ENCODE peak calls at places on chromosomes 12 and 14, in eight cellular contexts. V is tibial artery, T is tibial nerve, G is A549, N is kidney, P is GM13977, A is endothelial cell, H is A673. J is an unnamed sample.

GRCh38 chr12:50353404-50353803 is 43.0 kb downstream of the FAM186A start:
- DNase-seq in V (no peak), T (no peak), G (no peak), N (no peak), P (no peak), A (no peak), H (no peak), J (no peak)

GRCh38 chr14:31935406-31935805 is 141.7 kb upstream of the ARHGAP5 start:
- DNase-seq in V (no peak), T (no peak), G (peak; percentile 43), N (no peak), P (no peak), A (no peak), H (peak; percentile 43), J (no peak)

GRCh38 chr12:106062693-106063092 is 76.1 kb downstream of the NUAK1 start:
- DNase-seq in V (no peak), T (no peak), G (no peak), N (no peak), P (no peak), A (no peak), H (no peak), J (no peak)

GRCh38 chr12:6323340-6323994 is 13.0 kb downstream of the PLEKHG6 start:
- DNase-seq in V (no peak), T (no peak), G (peak; percentile 92), N (no peak), P (peak; percentile 81), A (peak; percentile 57), H (peak; percentile 98), J (no peak)

GRCh38 chr12:46222642-46223041 is 46.2 kb downstream of the SLC38A1 start:
- DNase-seq in V (no peak), T (no peak), G (no peak), N (no peak), P (no peak), A (no peak), H (no peak), J (no peak)

GRCh38 chr14:67457782-67458181 is 30.7 kb downstream of the TMEM229B start:
- DNase-seq in V (no peak), T (no peak), G (no peak), N (no peak), P (no peak), A (no peak), H (no peak), J (no peak)

GRCh38 chr14:32372154-32372553 is 43.1 kb downstream of the AKAP6 start:
- DNase-seq in V (no peak), T (no peak), G (peak; percentile 11), N (no peak), P (no peak), A (no peak), H (no peak), J (no peak)

GRCh38 chr14:50085570-50086315 is 30.6 kb downstream of the VCPKMT start:
- DNase-seq in V (no peak), T (no peak), G (no peak), N (no peak), P (peak; percentile 70), A (no peak), H (peak; percentile 10), J (no peak)

GRCh38 chr12:78959556-78959955 is 95.0 kb downstream of the SYT1 start:
- DNase-seq in V (no peak), T (no peak), G (no peak), N (no peak), P (no peak), A (no peak), H (no peak), J (no peak)

GRCh38 chr14:75579882-75580281 is 1.5 kb downstream of the FLVCR2 start:
- DNase-seq in V (no peak), T (no peak), G (no peak), N (no peak), P (no peak), A (no peak), H (no peak), J (no peak)

GRCh38 chr12:107545737-107546363 is 139.7 kb upstream of the PWP1 start:
- DNase-seq in V (no peak), T (no peak), G (no peak), N (no peak), P (no peak), A (no peak), H (no peak), J (no peak)

GRCh38 chr12:48716168-48716492 is 377 bp downstream of the CCNT1 start:
- DNase-seq in V (no peak), T (no peak), G (no peak), N (no peak), P (no peak), A (no peak), H (no peak), J (peak; percentile 19)

GRCh38 chr14:69262516-69262915 is 2.6 kb downstream of the GALNT16 start:
- DNase-seq in V (no peak), T (no peak), G (no peak), N (no peak), P (no peak), A (no peak), H (no peak), J (no peak)

GRCh38 chr12:89721291-89721987 is 12.8 kb upstream of the ATP2B1 start:
- DNase-seq in V (no peak), T (no peak), G (no peak), N (no peak), P (peak; percentile 66), A (no peak), H (no peak), J (no peak)

GRCh38 chr14:22997676-22998323 is 12.1 kb downstream of the C14orf93 start:
- DNase-seq in V (no peak), T (no peak), G (no peak), N (no peak), P (no peak), A (no peak), H (no peak), J (no peak)

GRCh38 chr14:71498151-71498734 is 434.0 kb upstream of the RGS6 start:
- DNase-seq in V (no peak), T (no peak), G (no peak), N (no peak), P (no peak), A (no peak), H (no peak), J (no peak)

GRCh38 chr14:26549571-26549970 is 48.3 kb downstream of the NOVA1 start:
- DNase-seq in V (no peak), T (no peak), G (no peak), N (no peak), P (no peak), A (no peak), H (no peak), J (no peak)

GRCh38 chr12:86042062-86042461 is 168.0 kb downstream of the NTS start:
- DNase-seq in V (no peak), T (no peak), G (no peak), N (no peak), P (no peak), A (no peak), H (no peak), J (no peak)

GRCh38 chr12:2666411-2666810 is 128.4 kb upstream of the FKBP4 start:
- DNase-seq in V (no peak), T (no peak), G (no peak), N (no peak), P (no peak), A (no peak), H (no peak), J (no peak)

GRCh38 chr14:71116206-71117122 is 209.2 kb downstream of the PCNX1 start:
- DNase-seq in V (no peak), T (no peak), G (no peak), N (no peak), P (peak; percentile 28), A (no peak), H (no peak), J (no peak)

GRCh38 chr14:21093769-21094681 is 4.4 kb downstream of the ZNF219 start:
- DNase-seq in V (no peak), T (no peak), G (no peak), N (no peak), P (peak; percentile 18), A (no peak), H (peak; percentile 94), J (no peak)

GRCh38 chr14:70600382-70601157 is at the start of gene MED6:
- DNase-seq in V (peak; percentile 88), T (peak; percentile 82), G (peak; percentile 94), N (peak; percentile 97), P (peak; percentile 92), A (peak; percentile 90), H (peak; percentile 98), J (peak; percentile 92)

GRCh38 chr12:16189849-16190248 is 87.6 kb downstream of the SLC15A5 start:
- DNase-seq in V (no peak), T (no peak), G (peak; percentile 73), N (no peak), P (no peak), A (no peak), H (peak; percentile 63), J (no peak)

GRCh38 chr12:131459666-131460365 is 251.1 kb upstream of the SFSWAP start:
- DNase-seq in V (no peak), T (no peak), G (no peak), N (no peak), P (no peak), A (no peak), H (no peak), J (no peak)

GRCh38 chr12:131460516-131460915 is 250.4 kb upstream of the SFSWAP start:
- DNase-seq in V (no peak), T (no peak), G (no peak), N (no peak), P (no peak), A (no peak), H (no peak), J (no peak)

GRCh38 chr12:131458048-131458374 is 252.9 kb upstream of the SFSWAP start:
- DNase-seq in V (no peak), T (no peak), G (no peak), N (no peak), P (no peak), A (no peak), H (no peak), J (no peak)

GRCh38 chr12:131457331-131458047 is 253.4 kb upstream of the SFSWAP start:
- DNase-seq in V (no peak), T (no peak), G (no peak), N (no peak), P (no peak), A (no peak), H (no peak), J (no peak)

GRCh38 chr12:131458931-131459575 is 251.8 kb upstream of the SFSWAP start:
- DNase-seq in V (no peak), T (no peak), G (no peak), N (no peak), P (no peak), A (no peak), H (no peak), J (peak; percentile 35)
- TF ChIP-seq CTCF in V (no peak), T (no peak), G (no peak), N (no peak), P (no peak), A (no peak), H (no peak), J (no peak)

GRCh38 chr12:467591-467990 is 7.9 kb downstream of the B4GALNT3 start:
- DNase-seq in V (no peak), T (no peak), G (no peak), N (no peak), P (no peak), A (no peak), H (no peak), J (no peak)
- TF ChIP-seq CTCF in V (no peak), T (no peak), G (no peak), N (no peak), P (no peak), A (no peak), H (no peak), J (no peak)

GRCh38 chr14:97177016-97177415 is 379.8 kb downstream of the VRK1 start:
- DNase-seq in V (no peak), T (no peak), G (peak; percentile 58), N (no peak), P (no peak), A (peak; percentile 15), H (no peak), J (no peak)
- TF ChIP-seq CTCF in V (no peak), T (no peak), G (peak; percentile 49), N (no peak), P (no peak), A (no peak), H (peak; percentile 29), J (no peak)

GRCh38 chr12:41212625-41213024 is 24.5 kb downstream of the PDZRN4 start:
- DNase-seq in V (no peak), T (no peak), G (no peak), N (no peak), P (no peak), A (no peak), H (no peak), J (no peak)
- TF ChIP-seq CTCF in V (no peak), T (no peak), G (no peak), N (no peak), P (no peak), A (no peak), H (no peak), J (no peak)

J was measured in mesothelial cell of epicardium.